ENCODE peak calls at places on chromosomes 5 and 9, in five cellular contexts. Z, C, R, X and V are unnamed samples.

GRCh38 chr5:80268916-80269315 is 13.1 kb upstream of the SERINC5 start:
- DNase-seq in C (no peak), Z (no peak), R (no peak), X (no peak), V (no peak)

GRCh38 chr5:5289537-5289936 is 132.9 kb upstream of the ICE1 start:
- DNase-seq in C (no peak), R (no peak), X (no peak), Z (no peak), V (no peak)

GRCh38 chr5:32534056-32534455 is 51.3 kb upstream of the SUB1 start:
- DNase-seq in Z (no peak), X (no peak), R (no peak), C (no peak), V (no peak)

GRCh38 chr9:72154468-72155281 is 5.4 kb downstream of the GDA start:
- DNase-seq in R (no peak), C (no peak), X (no peak), Z (no peak), V (peak)

GRCh38 chr9:125440411-125440810 is 178.8 kb downstream of the GAPVD1 start:
- DNase-seq in Z (no peak), R (no peak), C (no peak), X (no peak), V (no peak)

GRCh38 chr9:73137286-73137899 is 14.3 kb upstream of the ANXA1 start:
- DNase-seq in C (no peak), Z (no peak), X (no peak), R (peak), V (no peak)

GRCh38 chr5:56506586-56506985 is 273.5 kb upstream of the ANKRD55 start:
- DNase-seq in C (no peak), Z (no peak), R (no peak), X (no peak), V (no peak)

GRCh38 chr5:157161996-157162395 is 4.1 kb downstream of the GARIN3 start:
- DNase-seq in X (no peak), R (no peak), Z (no peak), C (no peak), V (no peak)

GRCh38 chr9:121945281-121945680 is 147.8 kb downstream of the TTLL11 start:
- DNase-seq in X (no peak), Z (no peak), C (no peak), R (no peak), V (no peak)

GRCh38 chr5:159825551-159826051 is 90.7 kb upstream of the ADRA1B start:
- DNase-seq in Z (peak), C (no peak), R (peak), X (no peak), V (peak)

GRCh38 chr9:16143947-16144890 is 591.4 kb downstream of the CCDC171 start:
- DNase-seq in X (no peak), C (no peak), R (no peak), Z (no peak), V (peak)

GRCh38 chr9:11931109-11931508 is 762.1 kb upstream of the TYRP1 start:
- DNase-seq in C (no peak), R (peak), X (no peak), Z (no peak), V (no peak)

GRCh38 chr9:136950656-136951030 is 1.4 kb upstream of the LCN12 start:
- DNase-seq in C (no peak), R (no peak), Z (peak), X (no peak), V (no peak)

GRCh38 chr9:27527702-27528277 is 1.8 kb downstream of the MOB3B start:
- DNase-seq in X (no peak), C (no peak), R (no peak), Z (no peak), V (no peak)

GRCh38 chr5:171310816-171311697 is 2.0 kb downstream of the TLX3 start:
- DNase-seq in R (peak), C (no peak), Z (no peak), X (no peak), V (no peak)

GRCh38 chr9:108885643-108886348 is 23.7 kb downstream of the ACTL7A start:
- DNase-seq in R (peak), Z (no peak), C (peak), X (peak), V (peak)

GRCh38 chr9:20898885-20899554 is 132.4 kb downstream of the HACD4 start:
- DNase-seq in R (peak), X (no peak), C (no peak), Z (no peak), V (no peak)

GRCh38 chr5:109876941-109877669 is 187.4 kb downstream of the MAN2A1 start:
- DNase-seq in R (peak), C (no peak), Z (peak), X (no peak), V (no peak)

GRCh38 chr9:108882052-108882888 is 20.2 kb downstream of the ACTL7A start:
- DNase-seq in R (no peak), X (no peak), Z (no peak), C (no peak), V (no peak)

DNA sequence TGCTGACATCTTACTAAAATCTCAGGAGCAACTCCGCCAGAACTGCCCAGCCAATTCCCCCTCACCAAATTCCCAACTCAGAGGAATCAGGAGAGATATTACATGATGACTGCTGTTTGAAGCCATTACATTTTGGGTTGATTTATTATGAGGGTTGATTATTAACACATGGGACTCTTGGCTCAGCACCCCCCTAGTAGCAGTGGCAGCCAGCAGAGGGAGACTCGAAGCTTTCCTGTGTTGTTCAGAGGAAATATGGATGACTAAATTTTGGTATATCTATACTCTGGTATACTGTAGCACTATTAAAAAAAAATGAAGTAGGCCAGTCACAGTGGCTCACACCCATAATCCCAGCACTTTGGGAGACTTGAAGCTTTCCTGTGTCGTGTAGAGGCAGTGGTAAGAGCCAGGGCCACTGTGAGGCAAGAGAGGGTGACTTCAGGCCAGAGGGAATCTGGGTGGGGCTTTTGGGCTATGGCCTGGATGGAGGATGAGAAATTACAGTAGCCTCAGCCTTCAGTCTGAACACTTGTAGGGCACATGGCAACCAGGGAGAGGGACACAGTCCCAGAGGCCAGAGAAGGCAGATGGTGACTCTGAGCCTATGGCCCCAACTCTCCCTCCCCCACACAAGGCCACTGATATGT is 111.4 kb downstream of the LHX2 start:
- DNase-seq in R (no peak), Z (no peak), C (no peak), X (no peak), V (peak)
- TF ChIP-seq CTCF in R (peak), Z (no peak), C (peak), X (no peak), V (peak)

GRCh38 chr9:31347082-31347617 is 1037.3 kb upstream of the ACO1 start:
- DNase-seq in C (peak), R (peak), Z (no peak), X (no peak), V (peak)
- H3K4me3 ChIP-seq in C (peak), R (no peak), Z (peak), X (no peak), V (peak)

DNA sequence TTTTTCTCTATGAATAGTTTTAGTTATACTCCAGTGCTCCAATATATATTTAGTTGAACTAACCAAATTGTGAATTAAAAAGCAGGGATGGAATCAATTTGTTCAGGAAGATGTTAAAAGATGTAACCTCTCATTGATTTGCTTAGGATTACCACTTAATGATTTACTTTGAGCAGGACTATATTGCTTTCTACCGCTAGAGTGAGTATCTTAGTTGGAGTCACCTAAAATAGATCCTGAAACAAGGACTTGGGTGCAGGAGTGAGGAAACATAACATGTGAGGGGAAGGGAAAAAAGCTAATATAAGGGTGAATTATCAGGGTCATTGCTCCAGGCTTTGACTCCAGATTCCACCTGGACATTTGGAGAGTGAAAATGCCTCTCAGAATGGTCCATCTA is 2277.4 kb upstream of the C9orf72 start:
- DNase-seq in X (no peak), Z (no peak), C (no peak), R (no peak), V (no peak)
- TF ChIP-seq CTCF in X (no peak), Z (no peak), C (no peak), R (no peak), V (no peak)

GRCh38 chr9:106878943-106879916 is 16.3 kb downstream of the ZNF462 start:
- DNase-seq in C (no peak), R (peak), X (peak), Z (peak), V (peak)
- H3K4me3 ChIP-seq in C (no peak), R (no peak), X (no peak), Z (no peak), V (no peak)

GRCh38 chr5:139575313-139575646 is 14.1 kb downstream of the UBE2D2 start:
- DNase-seq in X (no peak), R (no peak), C (no peak), Z (no peak), V (no peak)

GRCh38 chr5:139571966-139572365 is 10.8 kb downstream of the UBE2D2 start:
- DNase-seq in C (no peak), Z (no peak), R (no peak), X (no peak), V (no peak)

GRCh38 chr5:139575751-139576150 is 14.6 kb downstream of the UBE2D2 start:
- DNase-seq in Z (no peak), X (no peak), C (no peak), R (no peak), V (peak)

GRCh38 chr5:139577689-139578347 is 16.7 kb downstream of the UBE2D2 start:
- DNase-seq in Z (no peak), X (no peak), C (no peak), R (no peak), V (no peak)

GRCh38 chr5:139574641-139575312 is 13.6 kb downstream of the UBE2D2 start:
- DNase-seq in C (peak), R (peak), X (no peak), Z (no peak), V (peak)
- TF ChIP-seq CTCF in C (peak), R (peak), X (no peak), Z (peak), V (peak)

DNA sequence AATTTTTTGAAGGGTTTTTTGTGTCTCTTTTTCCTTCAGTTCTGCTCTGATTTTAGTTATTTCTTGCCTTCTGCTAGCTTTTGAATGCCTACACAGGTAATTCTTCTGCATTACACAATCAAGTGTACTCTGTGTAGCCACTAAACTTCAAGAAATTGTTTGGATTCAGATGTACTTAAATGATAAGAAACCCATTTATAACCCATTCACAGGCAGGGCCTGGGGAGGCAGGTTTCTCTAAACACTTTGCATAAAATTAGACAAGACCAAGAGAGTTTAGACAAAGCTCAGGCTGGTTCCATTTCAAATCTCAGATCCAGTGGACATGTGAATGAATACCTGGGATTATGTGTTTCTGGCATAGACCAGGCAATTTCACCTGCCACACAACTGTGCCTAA is 41.3 kb upstream of the SEMA5A start:
- DNase-seq in C (no peak), R (no peak), X (no peak), Z (no peak), V (no peak)
- H3K4me3 ChIP-seq in C (no peak), R (no peak), X (no peak), Z (no peak), V (no peak)